ENCODE peak calls at places on chromosomes 13 and 19, in nine cellular contexts. W is sciatic nerve; K is left ventricle myocardium superior; A is activated naive CD8-positive, alpha-beta T cell treated with anti-CD3 and anti-CD28 coated beads, Interleukin-2, amount 10 ng/mL, durations not matched to agents 7 days and 5 days; Q is heart left ventricle; N is LoVo; B is HTR-8/SVneo; J is endothelial cell; Z is left colon. P is an unnamed sample.

GRCh38 chr19:3899531-3900294 is 19.2 kb downstream of the ATCAY start:
- DNase-seq in K (no peak), J (no peak), B (no peak), Q (no peak), A (no peak), N (peak; percentile 14), Z (no peak), W (no peak), P (no peak)

GRCh38 chr19:262125-262524 is 29.1 kb downstream of the PLPP2 start:
- DNase-seq in K (no peak), N (no peak), W (no peak), A (no peak), J (no peak), B (no peak), Z (no peak), Q (no peak), P (no peak)

GRCh38 chr19:42601811-42602443 is 7.2 kb upstream of the CEACAM8 start:
- DNase-seq in K (no peak), Q (no peak), J (peak; percentile 74), Z (peak; percentile 53), B (peak; percentile 54), W (no peak), N (peak; percentile 30), A (peak; percentile 50), P (peak; percentile 44)

GRCh38 chr13:60759499-60759898 is 362.5 kb downstream of the TDRD3 start:
- DNase-seq in K (no peak), Z (no peak), Q (no peak), W (no peak), B (no peak), A (no peak), N (peak; percentile 17), J (peak; percentile 46), P (no peak)

GRCh38 chr19:49442354-49442753 is 1.0 kb upstream of the SLC17A7 start:
- DNase-seq in Z (peak; percentile 48), J (no peak), W (peak; percentile 81), A (no peak), Q (peak; percentile 23), K (no peak), B (no peak), N (no peak), P (peak; percentile 36)

GRCh38 chr19:52527954-52528326 is 472 bp downstream of the ZNF808 start:
- DNase-seq in W (peak; percentile 63), A (no peak), N (no peak), K (no peak), B (peak; percentile 3), J (peak; percentile 13), Z (peak; percentile 32), Q (peak; percentile 12), P (peak; percentile 12)

GRCh38 chr13:39245688-39246087 is 207.4 kb downstream of the NHLRC3 start:
- DNase-seq in Z (no peak), B (no peak), J (no peak), W (no peak), Q (no peak), N (no peak), K (no peak), A (no peak), P (no peak)

GRCh38 chr13:21429217-21429616 is 29.9 kb downstream of the ZDHHC20 start:
- DNase-seq in J (no peak), W (no peak), Z (no peak), A (no peak), Q (no peak), K (no peak), N (no peak), B (no peak), P (no peak)

GRCh38 chr13:50686547-50686946 is 156.9 kb downstream of the DLEU7 start:
- DNase-seq in B (no peak), K (no peak), A (no peak), J (no peak), W (no peak), Z (no peak), N (no peak), Q (no peak), P (no peak)

GRCh38 chr13:112907916-112908315 is 61.1 kb upstream of the MCF2L start:
- DNase-seq in Z (no peak), J (no peak), B (no peak), Q (no peak), A (no peak), W (peak; percentile 35), N (peak; percentile 11), K (no peak), P (no peak)

GRCh38 chr19:1154731-1155351 is 19.2 kb downstream of the SBNO2 start:
- DNase-seq in B (peak; percentile 77), J (no peak), Z (peak; percentile 78), N (peak; percentile 20), W (peak; percentile 91), K (peak; percentile 90), Q (peak; percentile 81), A (no peak), P (peak; percentile 82)

GRCh38 chr13:111480976-111481375 is 160.5 kb downstream of the TEX29 start:
- DNase-seq in Z (no peak), K (no peak), N (no peak), W (peak; percentile 21), Q (no peak), J (no peak), B (no peak), A (no peak), P (no peak)

GRCh38 chr19:4970558-4971423 is 1.9 kb downstream of the KDM4B start:
- DNase-seq in W (no peak), K (peak; percentile 80), Q (no peak), A (no peak), N (peak; percentile 12), Z (peak; percentile 44), B (no peak), J (no peak), P (peak; percentile 36)

GRCh38 chr19:6608950-6609349 is 18.0 kb upstream of the CD70 start:
- DNase-seq in B (no peak), A (no peak), W (no peak), J (no peak), Z (no peak), N (no peak), K (no peak), Q (no peak), P (no peak)

GRCh38 chr13:93559718-93560117 is 333.1 kb downstream of the GPC6 start:
- DNase-seq in A (no peak), Q (no peak), K (no peak), Z (no peak), J (no peak), B (peak; percentile 20), W (no peak), N (no peak), P (peak; percentile 69)

GRCh38 chr19:12111176-12111575 is 29.0 kb downstream of the ZNF20 start:
- DNase-seq in K (no peak), W (no peak), J (no peak), N (no peak), Z (no peak), B (no peak), Q (no peak), A (no peak), P (peak; percentile 35)

GRCh38 chr13:98923641-98924397 is 54.0 kb downstream of the DOCK9 start:
- DNase-seq in N (no peak), K (no peak), W (no peak), Q (no peak), J (no peak), B (no peak), A (no peak), Z (no peak), P (no peak)

GRCh38 chr13:39893808-39894207 is 238.3 kb downstream of the COG6 start:
- DNase-seq in W (no peak), Z (no peak), A (no peak), K (no peak), N (no peak), B (no peak), Q (no peak), J (no peak), P (no peak)

GRCh38 chr19:8517551-8518442 is 3.8 kb upstream of the ZNF414 start:
- DNase-seq in B (no peak), W (no peak), Q (no peak), Z (no peak), N (no peak), J (no peak), A (peak; percentile 61), K (no peak), P (no peak)

GRCh38 chr19:18167975-18168645 is 5.5 kb upstream of the IFI30 start:
- DNase-seq in J (peak; percentile 68), A (peak; percentile 69), B (peak; percentile 75), N (peak; percentile 29), K (peak; percentile 53), W (peak; percentile 77), Q (no peak), Z (peak; percentile 62), P (peak; percentile 45)

GRCh38 chr19:1237027-1237659 is 662 bp downstream of the CBARP start:
- DNase-seq in K (peak; percentile 62), Q (no peak), N (no peak), J (no peak), W (peak; percentile 79), Z (no peak), A (no peak), B (no peak), P (no peak)

GRCh38 chr13:40130871-40131636 is 475.6 kb downstream of the COG6 start:
- DNase-seq in K (no peak), A (no peak), B (no peak), W (no peak), N (peak; percentile 38), J (no peak), Z (no peak), Q (no peak), P (peak; percentile 60)

GRCh38 chr19:46206176-46206575 is 23.4 kb upstream of the IGFL1 start:
- DNase-seq in J (no peak), B (no peak), N (peak; percentile 61), Z (no peak), Q (peak; percentile 32), W (no peak), K (peak; percentile 48), A (no peak), P (no peak)

GRCh38 chr19:30226464-30227070 is 145.6 kb upstream of the ZNF536 start:
- DNase-seq in K (peak; percentile 35), N (no peak), Z (no peak), J (no peak), Q (no peak), W (no peak), A (no peak), B (no peak), P (peak; percentile 13)

GRCh38 chr13:51093574-51093973 is 17.5 kb downstream of the C13orf42 start:
- DNase-seq in J (no peak), N (no peak), W (no peak), Z (no peak), A (no peak), B (no peak), Q (no peak), K (no peak), P (no peak)

GRCh38 chr19:39971380-39971841 is 446 bp downstream of the PSMC4 start:
- DNase-seq in N (no peak), B (no peak), Z (no peak), J (peak; percentile 11), W (no peak), A (no peak), K (no peak), Q (no peak), P (no peak)

GRCh38 chr13:43085545-43085944 is 62.2 kb downstream of the DNAJC15 start:
- DNase-seq in Q (no peak), K (no peak), B (peak; percentile 12), A (no peak), W (no peak), N (peak; percentile 30), Z (no peak), J (no peak), P (peak; percentile 44)

GRCh38 chr13:56700324-56700723 is 440.4 kb upstream of the PRR20A start:
- DNase-seq in N (no peak), A (no peak), J (no peak), B (no peak), Z (no peak), W (no peak), K (no peak), Q (no peak), P (no peak)

GRCh38 chr19:751501-752341 is 809 bp downstream of the MISP start:
- DNase-seq in B (peak; percentile 86), Q (no peak), A (no peak), N (peak; percentile 94), K (peak; percentile 25), W (no peak), Z (peak; percentile 82), J (no peak), P (peak; percentile 91)

GRCh38 chr19:6744381-6745288 is 5.2 kb downstream of the TRIP10 start:
- DNase-seq in Q (peak; percentile 95), Z (peak; percentile 86), N (peak; percentile 70), W (peak; percentile 91), J (no peak), K (peak; percentile 92), B (peak; percentile 95), A (no peak), P (peak; percentile 97)

GRCh38 chr13:29925457-29925856 is 75.0 kb upstream of the UBL3 start:
- DNase-seq in Z (peak; percentile 66), B (no peak), A (no peak), J (no peak), K (peak; percentile 58), W (peak; percentile 69), Q (peak; percentile 65), N (peak; percentile 69), P (peak; percentile 81)